ENCODE peak calls at places on chromosomes 13 and 19, in ten cellular contexts. L, B, P, K, M, G, X, Y, O and Z are unnamed samples.
A peak's percentile ranks its signal among the peaks of the same experiment; 100 is the strongest.

GRCh38 chr19:41031926-41032325 is 40.8 kb downstream of the CYP2B6 start:
- DNase-seq in G (no peak), B (no peak), K (no peak), P (no peak), M (no peak), L (no peak), Y (no peak), X (no peak), O (no peak), Z (no peak)

GRCh38 chr19:32642771-32643170 is 32.2 kb downstream of the ANKRD27 start:
- DNase-seq in M (no peak), P (no peak), G (peak; percentile 91), B (no peak), K (no peak), Y (no peak), L (peak; percentile 36), O (no peak), X (no peak), Z (no peak)

GRCh38 chr13:99501952-99502310 is 659 bp downstream of the TM9SF2 start:
- DNase-seq in B (no peak), L (no peak), M (no peak), P (no peak), G (peak; percentile 61), X (peak; percentile 31), Y (peak; percentile 78), K (peak; percentile 23), O (peak; percentile 68), Z (no peak)

GRCh38 chr13:32663660-32664059 is 77.4 kb downstream of the PDS5B start:
- DNase-seq in Y (no peak), K (no peak), M (no peak), X (no peak), L (no peak), B (no peak), P (peak; percentile 68), G (no peak), O (no peak), Z (no peak)

GRCh38 chr13:49437705-49438104 is 6.2 kb downstream of the CAB39L start:
- DNase-seq in M (no peak), X (no peak), Y (no peak), L (no peak), K (no peak), O (no peak), B (no peak), G (no peak), P (no peak), Z (no peak)

GRCh38 chr19:12555456-12555930 is 4.2 kb upstream of the ZNF564 start:
- DNase-seq in L (no peak), M (no peak), O (peak; percentile 37), Y (no peak), B (no peak), X (no peak), K (peak; percentile 33), P (no peak), G (no peak), Z (no peak)

GRCh38 chr19:46489445-46490272 is 6.0 kb downstream of the PNMA8B start:
- DNase-seq in M (peak; percentile 64), K (peak; percentile 80), P (no peak), G (no peak), Y (no peak), O (peak; percentile 69), L (no peak), X (peak; percentile 62), B (peak; percentile 69), Z (no peak)

GRCh38 chr13:110616103-110617101 is 1.1 kb downstream of the NAXD start:
- DNase-seq in O (peak; percentile 81), K (peak; percentile 55), Y (peak; percentile 91), M (no peak), X (peak; percentile 72), L (no peak), B (peak; percentile 72), P (peak; percentile 26), G (peak; percentile 66), Z (no peak)

GRCh38 chr13:40679586-40679985 is 13.1 kb upstream of the FOXO1 start:
- DNase-seq in O (no peak), Y (no peak), M (no peak), K (no peak), X (no peak), B (no peak), G (no peak), P (no peak), L (no peak), Z (no peak)

GRCh38 chr13:101144808-101145419 is 271.4 kb downstream of the NALCN start:
- DNase-seq in B (no peak), Y (no peak), K (peak; percentile 48), G (peak; percentile 64), P (peak; percentile 38), L (no peak), O (no peak), X (peak; percentile 71), M (no peak), Z (no peak)

GRCh38 chr13:110424596-110425443 is 117.7 kb downstream of the COL4A2 start:
- DNase-seq in G (no peak), K (no peak), O (no peak), X (peak; percentile 68), Y (peak; percentile 75), B (no peak), L (no peak), P (no peak), M (no peak), Z (no peak)

GRCh38 chr13:28337196-28338045 is 157.5 kb downstream of the FLT1 start:
- DNase-seq in Y (no peak), M (no peak), B (no peak), G (no peak), P (no peak), L (no peak), K (no peak), X (peak; percentile 89), O (no peak), Z (no peak)

GRCh38 chr19:40416918-40417713 is 3.9 kb upstream of the PRX start:
- DNase-seq in M (peak; percentile 60), O (no peak), K (no peak), L (no peak), G (no peak), B (peak; percentile 80), X (peak; percentile 35), P (peak; percentile 51), Y (peak; percentile 86), Z (no peak)

GRCh38 chr19:21765151-21765550 is 2.2 kb downstream of the ZNF100 start:
- DNase-seq in Y (no peak), B (no peak), M (no peak), O (no peak), K (peak; percentile 7), L (no peak), X (no peak), P (no peak), G (peak; percentile 26), Z (no peak)

GRCh38 chr19:15264933-15265206 is 32.6 kb upstream of the EPHX3 start:
- DNase-seq in L (no peak), P (no peak), X (no peak), M (no peak), K (no peak), B (no peak), O (no peak), G (no peak), Y (no peak), Z (no peak)

GRCh38 chr19:15266683-15267082 is 34.4 kb upstream of the EPHX3 start:
- DNase-seq in K (no peak), G (no peak), O (no peak), X (no peak), L (no peak), B (no peak), Y (no peak), M (no peak), P (no peak), Z (no peak)

GRCh38 chr19:15265849-15266248 is 33.6 kb upstream of the EPHX3 start:
- DNase-seq in Y (peak; percentile 66), K (no peak), G (no peak), X (peak; percentile 98), M (peak; percentile 91), O (peak; percentile 99), B (peak; percentile 96), L (no peak), P (no peak), Z (peak; percentile 43)

GRCh38 chr19:15264061-15264932 is 32.0 kb upstream of the EPHX3 start:
- DNase-seq in B (peak; percentile 88), P (peak; percentile 56), X (peak; percentile 65), G (peak; percentile 66), K (peak; percentile 89), L (peak; percentile 32), Y (peak; percentile 77), O (peak; percentile 89), M (peak; percentile 75), Z (no peak)

GRCh38 chr19:15265214-15265613 is 33.0 kb upstream of the EPHX3 start:
- DNase-seq in X (no peak), K (no peak), M (no peak), G (no peak), O (no peak), L (no peak), Y (no peak), B (no peak), P (no peak), Z (no peak)
- H3K36me3 ChIP-seq in X (peaks cover 65% of the 10 kb centered on the region), K (peaks cover 39% of the 10 kb centered on the region), M (peaks cover 99% of the 10 kb centered on the region), G (peaks cover 92% of the 10 kb centered on the region), O (peaks cover 30% of the 10 kb centered on the region), L (peaks cover 93% of the 10 kb centered on the region), Y (peaks cover 96% of the 10 kb centered on the region), B (no peaks in the 10 kb centered on the region), P (peaks cover 90% of the 10 kb centered on the region), Z (peaks cover 13% of the 10 kb centered on the region)

DNA sequence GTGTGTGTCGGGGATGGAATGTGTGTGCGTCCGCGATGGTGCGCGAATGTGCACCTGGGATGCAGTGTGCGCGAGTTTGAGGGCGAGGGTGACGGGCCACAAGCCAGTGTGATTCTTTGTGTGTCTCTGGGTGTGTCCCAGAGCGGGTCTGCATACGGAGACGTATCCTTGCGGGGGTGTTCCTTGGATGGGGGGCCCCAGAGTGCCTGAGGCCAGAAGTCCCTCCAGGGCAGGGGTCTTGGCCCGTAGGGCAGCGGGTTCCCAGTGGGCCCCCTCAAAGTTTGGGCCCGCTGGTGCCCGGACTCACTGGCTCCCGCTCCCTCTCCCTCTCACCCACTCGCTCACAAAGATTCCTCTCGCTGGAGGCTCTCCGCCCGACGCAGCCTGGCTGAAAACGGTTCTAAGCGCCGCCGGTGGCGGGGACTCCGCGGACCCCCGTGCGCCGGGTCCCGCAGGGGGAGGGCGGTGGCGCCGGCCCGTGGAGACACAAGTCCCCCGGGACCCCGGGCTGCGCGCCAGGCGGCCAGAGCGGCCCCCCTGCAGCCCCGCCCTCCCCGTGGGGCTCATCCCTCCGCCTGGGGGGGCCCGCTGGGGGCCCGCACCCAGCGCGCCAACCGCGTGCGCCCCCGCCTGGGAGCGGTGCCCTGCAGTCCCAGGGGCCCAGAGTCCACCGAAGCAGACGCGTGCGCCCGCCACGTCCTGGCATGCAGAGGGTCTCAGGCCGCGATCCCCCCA is 886 bp downstream of the CRLF1 start:
- DNase-seq in X (no peak), Y (no peak), M (no peak), K (no peak), O (no peak), L (no peak), G (no peak), B (no peak), P (no peak), Z (no peak)
- H3K4me3 ChIP-seq in X (no peak overlapping the region), Y (peak overlapping the region; percentile 30), M (peak overlapping the region; percentile 33), K (no peak overlapping the region), O (no peak overlapping the region), L (no peak overlapping the region), G (no peak overlapping the region), B (peak overlapping the region; percentile 50), P (peak overlapping the region; percentile 82), Z (peak overlapping the region; percentile 19)

GRCh38 chr19:11113140-11113708 is 24.0 kb downstream of the LDLR start:
- DNase-seq in Y (no peak), K (no peak), G (no peak), O (no peak), B (no peak), L (no peak), M (no peak), X (no peak), P (no peak), Z (no peak)
- H3K36me3 ChIP-seq in Y (peaks cover 100% of the 10 kb centered on the region), K (peaks cover 49% of the 10 kb centered on the region), G (peaks cover 50% of the 10 kb centered on the region), O (peaks cover 76% of the 10 kb centered on the region), B (no peaks in the 10 kb centered on the region), L (peaks cover 72% of the 10 kb centered on the region), M (peaks cover 100% of the 10 kb centered on the region), X (peaks cover 73% of the 10 kb centered on the region), P (peaks cover 88% of the 10 kb centered on the region), Z (peaks cover 14% of the 10 kb centered on the region)

GRCh38 chr19:7676376-7676775 is 514 bp upstream of the MCEMP1 start:
- DNase-seq in L (no peak), B (no peak), K (no peak), M (no peak), Y (no peak), O (no peak), G (no peak), P (no peak), X (no peak), Z (no peak)
- H3K4me3 ChIP-seq in L (no peak overlapping the region), B (no peak overlapping the region), K (no peak overlapping the region), M (no peak overlapping the region), Y (no peak overlapping the region), O (no peak overlapping the region), G (no peak overlapping the region), P (no peak overlapping the region), X (no peak overlapping the region), Z (no peak overlapping the region)